ENCODE peak calls at places on chromosome 13, in ten cellular contexts. One of them, this sample, is unnamed.

GRCh38 chr13:85141425-85141824 is 657.8 kb downstream of the SLITRK6 start:
- DNase-seq in NCI-H2081: no peak
- DNase-seq in T follicular helper cell: no peak
- DNase-seq in activated naive CD4-positive, alpha-beta T cell treated with anti-CD3 and anti-CD28 coated beads, Interleukin-2, amount 50 U/mL, for 72 hours: no peak
- DNase-seq in non-pigmented ciliary epithelial cell: no peak
- DNase-seq in activated CD4-positive, alpha-beta T cell treated with anti-CD3 and anti-CD28 coated beads, Interleukin-2, amount 50 U/mL, for 48 hours: no peak
- DNase-seq in ELF-1: no peak
- DNase-seq in GF-D8: no peak
- DNase-seq in stimulated activated CD8-positive, alpha-beta memory T cell treated with anti-CD3 and anti-CD28 coated beads, Interleukin-4, amount 100 ng/mL, for 48 hours: no peak
- DNase-seq in NCI-H187: no peak
- DNase-seq in this sample: no peak

GRCh38 chr13:72462726-72463125 is 264.7 kb downstream of the MZT1 start:
- DNase-seq in NCI-H2081: no peak
- DNase-seq in T follicular helper cell: no peak
- DNase-seq in activated naive CD4-positive, alpha-beta T cell treated with anti-CD3 and anti-CD28 coated beads, Interleukin-2, amount 50 U/mL, for 72 hours: no peak
- DNase-seq in non-pigmented ciliary epithelial cell: no peak
- DNase-seq in activated CD4-positive, alpha-beta T cell treated with anti-CD3 and anti-CD28 coated beads, Interleukin-2, amount 50 U/mL, for 48 hours: no peak
- DNase-seq in ELF-1: no peak
- DNase-seq in GF-D8: no peak
- DNase-seq in stimulated activated CD8-positive, alpha-beta memory T cell treated with anti-CD3 and anti-CD28 coated beads, Interleukin-4, amount 100 ng/mL, for 48 hours: no peak
- DNase-seq in NCI-H187: no peak
- DNase-seq in this sample: no peak

GRCh38 chr13:113162783-113163685 is 4.6 kb downstream of the PROZ start:
- DNase-seq in NCI-H2081: peak; percentile 12
- DNase-seq in T follicular helper cell: no peak
- DNase-seq in activated naive CD4-positive, alpha-beta T cell treated with anti-CD3 and anti-CD28 coated beads, Interleukin-2, amount 50 U/mL, for 72 hours: no peak
- DNase-seq in non-pigmented ciliary epithelial cell: no peak
- DNase-seq in activated CD4-positive, alpha-beta T cell treated with anti-CD3 and anti-CD28 coated beads, Interleukin-2, amount 50 U/mL, for 48 hours: no peak
- DNase-seq in ELF-1: no peak
- DNase-seq in GF-D8: no peak
- DNase-seq in stimulated activated CD8-positive, alpha-beta memory T cell treated with anti-CD3 and anti-CD28 coated beads, Interleukin-4, amount 100 ng/mL, for 48 hours: no peak
- DNase-seq in NCI-H187: no peak
- DNase-seq in this sample: no peak

GRCh38 chr13:112693831-112694497 is 4.1 kb downstream of the ATP11A start:
- DNase-seq in NCI-H2081: peak; percentile 63
- DNase-seq in T follicular helper cell: no peak
- DNase-seq in activated naive CD4-positive, alpha-beta T cell treated with anti-CD3 and anti-CD28 coated beads, Interleukin-2, amount 50 U/mL, for 72 hours: no peak
- DNase-seq in non-pigmented ciliary epithelial cell: peak; percentile 18
- DNase-seq in activated CD4-positive, alpha-beta T cell treated with anti-CD3 and anti-CD28 coated beads, Interleukin-2, amount 50 U/mL, for 48 hours: no peak
- DNase-seq in ELF-1: peak; percentile 42
- DNase-seq in GF-D8: peak; percentile 56
- DNase-seq in stimulated activated CD8-positive, alpha-beta memory T cell treated with anti-CD3 and anti-CD28 coated beads, Interleukin-4, amount 100 ng/mL, for 48 hours: no peak
- DNase-seq in NCI-H187: no peak
- DNase-seq in this sample: no peak

GRCh38 chr13:44273991-44274810 is 99.4 kb upstream of the SERP2 start:
- DNase-seq in NCI-H2081: no peak
- DNase-seq in T follicular helper cell: no peak
- DNase-seq in activated naive CD4-positive, alpha-beta T cell treated with anti-CD3 and anti-CD28 coated beads, Interleukin-2, amount 50 U/mL, for 72 hours: no peak
- DNase-seq in non-pigmented ciliary epithelial cell: no peak
- DNase-seq in activated CD4-positive, alpha-beta T cell treated with anti-CD3 and anti-CD28 coated beads, Interleukin-2, amount 50 U/mL, for 48 hours: peak; percentile 13
- DNase-seq in ELF-1: no peak
- DNase-seq in GF-D8: no peak
- DNase-seq in stimulated activated CD8-positive, alpha-beta memory T cell treated with anti-CD3 and anti-CD28 coated beads, Interleukin-4, amount 100 ng/mL, for 48 hours: peak; percentile 33
- DNase-seq in NCI-H187: no peak
- DNase-seq in this sample: no peak

GRCh38 chr13:30870049-30870884 is 35.8 kb upstream of the MEDAG start:
- DNase-seq in NCI-H2081: no peak
- DNase-seq in T follicular helper cell: no peak
- DNase-seq in activated naive CD4-positive, alpha-beta T cell treated with anti-CD3 and anti-CD28 coated beads, Interleukin-2, amount 50 U/mL, for 72 hours: peak; percentile 28
- DNase-seq in non-pigmented ciliary epithelial cell: peak; percentile 99
- DNase-seq in activated CD4-positive, alpha-beta T cell treated with anti-CD3 and anti-CD28 coated beads, Interleukin-2, amount 50 U/mL, for 48 hours: peak; percentile 53
- DNase-seq in ELF-1: peak; percentile 98
- DNase-seq in GF-D8: no peak
- DNase-seq in stimulated activated CD8-positive, alpha-beta memory T cell treated with anti-CD3 and anti-CD28 coated beads, Interleukin-4, amount 100 ng/mL, for 48 hours: peak; percentile 70
- DNase-seq in NCI-H187: no peak
- DNase-seq in this sample: peak; percentile 53

GRCh38 chr13:114143806-114144605 is 11.6 kb upstream of the RASA3 start:
- DNase-seq in NCI-H2081: no peak
- DNase-seq in T follicular helper cell: peak; percentile 31
- DNase-seq in activated naive CD4-positive, alpha-beta T cell treated with anti-CD3 and anti-CD28 coated beads, Interleukin-2, amount 50 U/mL, for 72 hours: peak; percentile 39
- DNase-seq in non-pigmented ciliary epithelial cell: no peak
- DNase-seq in activated CD4-positive, alpha-beta T cell treated with anti-CD3 and anti-CD28 coated beads, Interleukin-2, amount 50 U/mL, for 48 hours: peak; percentile 63
- DNase-seq in ELF-1: peak; percentile 76
- DNase-seq in GF-D8: no peak
- DNase-seq in stimulated activated CD8-positive, alpha-beta memory T cell treated with anti-CD3 and anti-CD28 coated beads, Interleukin-4, amount 100 ng/mL, for 48 hours: peak; percentile 67
- DNase-seq in NCI-H187: no peak
- DNase-seq in this sample: no peak

GRCh38 chr13:75416327-75417005 is 65.5 kb downstream of the TBC1D4 start:
- DNase-seq in NCI-H2081: no peak
- DNase-seq in T follicular helper cell: no peak
- DNase-seq in activated naive CD4-positive, alpha-beta T cell treated with anti-CD3 and anti-CD28 coated beads, Interleukin-2, amount 50 U/mL, for 72 hours: no peak
- DNase-seq in non-pigmented ciliary epithelial cell: no peak
- DNase-seq in activated CD4-positive, alpha-beta T cell treated with anti-CD3 and anti-CD28 coated beads, Interleukin-2, amount 50 U/mL, for 48 hours: no peak
- DNase-seq in ELF-1: no peak
- DNase-seq in GF-D8: no peak
- DNase-seq in stimulated activated CD8-positive, alpha-beta memory T cell treated with anti-CD3 and anti-CD28 coated beads, Interleukin-4, amount 100 ng/mL, for 48 hours: no peak
- DNase-seq in NCI-H187: no peak
- DNase-seq in this sample: no peak

GRCh38 chr13:26095338-26095737 is 43.5 kb upstream of the SHISA2 start:
- DNase-seq in NCI-H2081: no peak
- DNase-seq in T follicular helper cell: no peak
- DNase-seq in activated naive CD4-positive, alpha-beta T cell treated with anti-CD3 and anti-CD28 coated beads, Interleukin-2, amount 50 U/mL, for 72 hours: no peak
- DNase-seq in non-pigmented ciliary epithelial cell: no peak
- DNase-seq in activated CD4-positive, alpha-beta T cell treated with anti-CD3 and anti-CD28 coated beads, Interleukin-2, amount 50 U/mL, for 48 hours: no peak
- DNase-seq in ELF-1: no peak
- DNase-seq in GF-D8: no peak
- DNase-seq in stimulated activated CD8-positive, alpha-beta memory T cell treated with anti-CD3 and anti-CD28 coated beads, Interleukin-4, amount 100 ng/mL, for 48 hours: no peak
- DNase-seq in NCI-H187: no peak
- DNase-seq in this sample: no peak

GRCh38 chr13:85266331-85266730 is 532.9 kb downstream of the SLITRK6 start:
- DNase-seq in NCI-H2081: peak; percentile 71
- DNase-seq in T follicular helper cell: no peak
- DNase-seq in activated naive CD4-positive, alpha-beta T cell treated with anti-CD3 and anti-CD28 coated beads, Interleukin-2, amount 50 U/mL, for 72 hours: no peak
- DNase-seq in non-pigmented ciliary epithelial cell: no peak
- DNase-seq in activated CD4-positive, alpha-beta T cell treated with anti-CD3 and anti-CD28 coated beads, Interleukin-2, amount 50 U/mL, for 48 hours: no peak
- DNase-seq in ELF-1: peak; percentile 56
- DNase-seq in GF-D8: no peak
- DNase-seq in stimulated activated CD8-positive, alpha-beta memory T cell treated with anti-CD3 and anti-CD28 coated beads, Interleukin-4, amount 100 ng/mL, for 48 hours: no peak
- DNase-seq in NCI-H187: no peak
- DNase-seq in this sample: no peak

GRCh38 chr13:33409673-33410072 is 124.1 kb upstream of the STARD13 start:
- DNase-seq in NCI-H2081: no peak
- DNase-seq in T follicular helper cell: no peak
- DNase-seq in activated naive CD4-positive, alpha-beta T cell treated with anti-CD3 and anti-CD28 coated beads, Interleukin-2, amount 50 U/mL, for 72 hours: no peak
- DNase-seq in non-pigmented ciliary epithelial cell: no peak
- DNase-seq in activated CD4-positive, alpha-beta T cell treated with anti-CD3 and anti-CD28 coated beads, Interleukin-2, amount 50 U/mL, for 48 hours: no peak
- DNase-seq in ELF-1: no peak
- DNase-seq in GF-D8: peak; percentile 34
- DNase-seq in stimulated activated CD8-positive, alpha-beta memory T cell treated with anti-CD3 and anti-CD28 coated beads, Interleukin-4, amount 100 ng/mL, for 48 hours: no peak
- DNase-seq in NCI-H187: no peak
- DNase-seq in this sample: no peak

GRCh38 chr13:109271991-109272454 is 514.4 kb downstream of the IRS2 start:
- DNase-seq in NCI-H2081: no peak
- DNase-seq in T follicular helper cell: no peak
- DNase-seq in activated naive CD4-positive, alpha-beta T cell treated with anti-CD3 and anti-CD28 coated beads, Interleukin-2, amount 50 U/mL, for 72 hours: no peak
- DNase-seq in non-pigmented ciliary epithelial cell: no peak
- DNase-seq in activated CD4-positive, alpha-beta T cell treated with anti-CD3 and anti-CD28 coated beads, Interleukin-2, amount 50 U/mL, for 48 hours: no peak
- DNase-seq in ELF-1: peak; percentile 69
- DNase-seq in GF-D8: no peak
- DNase-seq in stimulated activated CD8-positive, alpha-beta memory T cell treated with anti-CD3 and anti-CD28 coated beads, Interleukin-4, amount 100 ng/mL, for 48 hours: no peak
- DNase-seq in NCI-H187: no peak
- DNase-seq in this sample: no peak

GRCh38 chr13:51761638-51762350 is 42.2 kb downstream of the DHRS12 start:
- DNase-seq in NCI-H2081: no peak
- DNase-seq in T follicular helper cell: no peak
- DNase-seq in activated naive CD4-positive, alpha-beta T cell treated with anti-CD3 and anti-CD28 coated beads, Interleukin-2, amount 50 U/mL, for 72 hours: no peak
- DNase-seq in non-pigmented ciliary epithelial cell: no peak
- DNase-seq in activated CD4-positive, alpha-beta T cell treated with anti-CD3 and anti-CD28 coated beads, Interleukin-2, amount 50 U/mL, for 48 hours: no peak
- DNase-seq in ELF-1: no peak
- DNase-seq in GF-D8: no peak
- DNase-seq in stimulated activated CD8-positive, alpha-beta memory T cell treated with anti-CD3 and anti-CD28 coated beads, Interleukin-4, amount 100 ng/mL, for 48 hours: no peak
- DNase-seq in NCI-H187: peak; percentile 44
- DNase-seq in this sample: no peak

GRCh38 chr13:22926176-22927007 is 254.4 kb upstream of the SGCG start:
- DNase-seq in NCI-H2081: no peak
- DNase-seq in T follicular helper cell: no peak
- DNase-seq in activated naive CD4-positive, alpha-beta T cell treated with anti-CD3 and anti-CD28 coated beads, Interleukin-2, amount 50 U/mL, for 72 hours: no peak
- DNase-seq in non-pigmented ciliary epithelial cell: no peak
- DNase-seq in activated CD4-positive, alpha-beta T cell treated with anti-CD3 and anti-CD28 coated beads, Interleukin-2, amount 50 U/mL, for 48 hours: no peak
- DNase-seq in ELF-1: peak; percentile 92
- DNase-seq in GF-D8: no peak
- DNase-seq in stimulated activated CD8-positive, alpha-beta memory T cell treated with anti-CD3 and anti-CD28 coated beads, Interleukin-4, amount 100 ng/mL, for 48 hours: no peak
- DNase-seq in NCI-H187: no peak
- DNase-seq in this sample: no peak

GRCh38 chr13:36904219-36904618 is 15.8 kb downstream of the SMAD9 start:
- DNase-seq in NCI-H2081: peak; percentile 99
- DNase-seq in T follicular helper cell: no peak
- DNase-seq in activated naive CD4-positive, alpha-beta T cell treated with anti-CD3 and anti-CD28 coated beads, Interleukin-2, amount 50 U/mL, for 72 hours: no peak
- DNase-seq in non-pigmented ciliary epithelial cell: no peak
- DNase-seq in activated CD4-positive, alpha-beta T cell treated with anti-CD3 and anti-CD28 coated beads, Interleukin-2, amount 50 U/mL, for 48 hours: no peak
- DNase-seq in ELF-1: no peak
- DNase-seq in GF-D8: no peak
- DNase-seq in stimulated activated CD8-positive, alpha-beta memory T cell treated with anti-CD3 and anti-CD28 coated beads, Interleukin-4, amount 100 ng/mL, for 48 hours: no peak
- DNase-seq in NCI-H187: peak; percentile 71
- DNase-seq in this sample: no peak

GRCh38 chr13:95530178-95530577 is 22.3 kb upstream of the CLDN10 start:
- DNase-seq in NCI-H2081: peak; percentile 45
- DNase-seq in T follicular helper cell: no peak
- DNase-seq in activated naive CD4-positive, alpha-beta T cell treated with anti-CD3 and anti-CD28 coated beads, Interleukin-2, amount 50 U/mL, for 72 hours: no peak
- DNase-seq in non-pigmented ciliary epithelial cell: no peak
- DNase-seq in activated CD4-positive, alpha-beta T cell treated with anti-CD3 and anti-CD28 coated beads, Interleukin-2, amount 50 U/mL, for 48 hours: no peak
- DNase-seq in ELF-1: no peak
- DNase-seq in GF-D8: peak; percentile 68
- DNase-seq in stimulated activated CD8-positive, alpha-beta memory T cell treated with anti-CD3 and anti-CD28 coated beads, Interleukin-4, amount 100 ng/mL, for 48 hours: no peak
- DNase-seq in NCI-H187: peak; percentile 49
- DNase-seq in this sample: no peak

GRCh38 chr13:24263652-24264051 is 45.7 kb upstream of the C1QTNF9 start:
- DNase-seq in NCI-H2081: no peak
- DNase-seq in T follicular helper cell: no peak
- DNase-seq in activated naive CD4-positive, alpha-beta T cell treated with anti-CD3 and anti-CD28 coated beads, Interleukin-2, amount 50 U/mL, for 72 hours: no peak
- DNase-seq in non-pigmented ciliary epithelial cell: peak; percentile 49
- DNase-seq in activated CD4-positive, alpha-beta T cell treated with anti-CD3 and anti-CD28 coated beads, Interleukin-2, amount 50 U/mL, for 48 hours: no peak
- DNase-seq in ELF-1: no peak
- DNase-seq in GF-D8: no peak
- DNase-seq in stimulated activated CD8-positive, alpha-beta memory T cell treated with anti-CD3 and anti-CD28 coated beads, Interleukin-4, amount 100 ng/mL, for 48 hours: no peak
- DNase-seq in NCI-H187: no peak
- DNase-seq in this sample: no peak

This sample was measured in right lobe of liver.